ENCODE peak calls at places on chromosomes 6 and 20, in seven cellular contexts. K, X, P, E, T, I and C are unnamed samples.

GRCh38 chr6:108453601-108454157 is 107.0 kb upstream of the FOXO3 start:
- DNase-seq in K (no peak), X (no peak), P (no peak), E (no peak), T (no peak), I (no peak), C (no peak)

GRCh38 chr6:38146021-38146657 is 326.6 kb downstream of the ZFAND3 start:
- DNase-seq in K (no peak), X (no peak), P (no peak), E (no peak), T (peak; percentile 38), I (no peak), C (no peak)

GRCh38 chr6:150310539-150310938 is 58.3 kb upstream of the IYD start:
- DNase-seq in K (no peak), X (no peak), P (no peak), E (no peak), T (no peak), I (no peak), C (no peak)

GRCh38 chr20:43309266-43309665 is 119.6 kb upstream of the PTPRT start:
- DNase-seq in K (no peak), X (no peak), P (no peak), E (no peak), T (no peak), I (no peak), C (no peak)

GRCh38 chr6:35096129-35096852 is 44.8 kb downstream of the TCP11 start:
- DNase-seq in K (no peak), X (no peak), P (peak; percentile 13), E (no peak), T (peak; percentile 82), I (peak; percentile 33), C (peak; percentile 98)

GRCh38 chr20:57524511-57525176 is at the start of gene CTCFL:
- DNase-seq in K (no peak), X (peak; percentile 49), P (no peak), E (no peak), T (no peak), I (no peak), C (no peak)

GRCh38 chr6:79257381-79258205 is 23.1 kb upstream of the HMGN3 start:
- DNase-seq in K (no peak), X (no peak), P (peak; percentile 36), E (no peak), T (no peak), I (no peak), C (no peak)

GRCh38 chr6:31270788-31271640 is 878 bp downstream of the HLA-C start:
- DNase-seq in K (peak; percentile 57), X (peak; percentile 44), P (no peak), E (no peak), T (no peak), I (no peak), C (no peak)

GRCh38 chr6:42269553-42269952 is 51.9 kb upstream of the MRPS10 start:
- DNase-seq in K (no peak), X (no peak), P (no peak), E (no peak), T (no peak), I (no peak), C (no peak)

GRCh38 chr6:4401408-4402367 is 266.3 kb upstream of the ECI2 start:
- DNase-seq in K (no peak), X (no peak), P (no peak), E (no peak), T (no peak), I (peak; percentile 56), C (no peak)

GRCh38 chr20:62704341-62704948 is 4.2 kb upstream of the NTSR1 start:
- DNase-seq in K (no peak), X (peak; percentile 63), P (peak; percentile 4), E (peak; percentile 80), T (peak; percentile 91), I (peak; percentile 55), C (peak; percentile 88)

GRCh38 chr20:16926626-16927025 is 178.5 kb downstream of the OTOR start:
- DNase-seq in K (no peak), X (no peak), P (no peak), E (no peak), T (no peak), I (no peak), C (no peak)

GRCh38 chr6:90610671-90611542 is 24.0 kb upstream of the MAP3K7 start:
- DNase-seq in K (peak; percentile 46), X (peak; percentile 63), P (peak; percentile 10), E (no peak), T (peak; percentile 20), I (no peak), C (peak; percentile 45)

GRCh38 chr20:38217791-38218565 is 42.6 kb downstream of the KIAA1755 start:
- DNase-seq in K (no peak), X (peak; percentile 71), P (peak; percentile 81), E (peak; percentile 44), T (peak; percentile 96), I (no peak), C (no peak)

GRCh38 chr20:52190437-52191131 is 995 bp downstream of the ZFP64 start:
- DNase-seq in K (peak; percentile 44), X (peak; percentile 57), P (peak; percentile 16), E (no peak), T (peak; percentile 58), I (no peak), C (peak; percentile 52)

GRCh38 chr20:63580796-63581461 is 6.9 kb upstream of the HELZ2 start:
- DNase-seq in K (peak; percentile 69), X (peak; percentile 66), P (no peak), E (no peak), T (peak; percentile 44), I (peak; percentile 14), C (no peak)

GRCh38 chr6:125014157-125014957 is 52.1 kb downstream of the RNF217 start:
- DNase-seq in K (no peak), X (no peak), P (no peak), E (no peak), T (peak; percentile 31), I (no peak), C (no peak)

GRCh38 chr6:159119835-159120234 is 49.4 kb upstream of the FNDC1 start:
- DNase-seq in K (no peak), X (no peak), P (no peak), E (no peak), T (no peak), I (no peak), C (no peak)

GRCh38 chr20:40748182-40748581 is 59.1 kb upstream of the MAFB start:
- DNase-seq in K (no peak), X (no peak), P (no peak), E (no peak), T (no peak), I (no peak), C (no peak)

GRCh38 chr6:74749211-74750142 is 456.4 kb downstream of the COL12A1 start:
- DNase-seq in K (no peak), X (no peak), P (no peak), E (no peak), T (no peak), I (no peak), C (no peak)

GRCh38 chr6:114342826-114343781 is at the start of gene HS3ST5:
- DNase-seq in K (no peak), X (peak; percentile 77), P (peak; percentile 59), E (no peak), T (peak; percentile 34), I (no peak), C (peak; percentile 88)

GRCh38 chr6:75201901-75202672 is 3.8 kb downstream of the COL12A1 start:
- DNase-seq in K (peak; percentile 15), X (no peak), P (no peak), E (no peak), T (no peak), I (no peak), C (no peak)

GRCh38 chr6:136784910-136785746 is 7.1 kb downstream of the MAP3K5 start:
- DNase-seq in K (peak; percentile 66), X (no peak), P (no peak), E (no peak), T (no peak), I (no peak), C (no peak)

GRCh38 chr20:47883186-47883585 is 97.9 kb upstream of the SULF2 start:
- DNase-seq in K (no peak), X (no peak), P (no peak), E (no peak), T (no peak), I (no peak), C (no peak)

GRCh38 chr6:6678185-6678671 is 89.7 kb downstream of the LY86 start:
- DNase-seq in K (no peak), X (no peak), P (no peak), E (no peak), T (peak; percentile 43), I (no peak), C (no peak)

GRCh38 chr6:82525775-82526515 is 162.3 kb downstream of the TPBG start:
- DNase-seq in K (no peak), X (no peak), P (no peak), E (no peak), T (no peak), I (no peak), C (no peak)

GRCh38 chr6:18323935-18324707 is 59.8 kb upstream of the DEK start:
- DNase-seq in K (no peak), X (peak; percentile 74), P (no peak), E (no peak), T (peak; percentile 54), I (no peak), C (peak; percentile 45)

GRCh38 chr6:87070750-87071149 is 24.2 kb downstream of the CGA start:
- DNase-seq in K (no peak), X (no peak), P (no peak), E (no peak), T (no peak), I (no peak), C (no peak)

GRCh38 chr6:152858151-152858550 is 107.6 kb downstream of the VIP start:
- DNase-seq in K (no peak), X (no peak), P (no peak), E (no peak), T (no peak), I (no peak), C (no peak)

GRCh38 chr6:28525496-28526039 is at the start of gene GPX5:
- DNase-seq in K (peak; percentile 11), X (no peak), P (no peak), E (no peak), T (no peak), I (no peak), C (no peak)

GRCh38 chr6:159790149-159790946 is at the start of gene MRPL18:
- DNase-seq in K (peak; percentile 90), X (peak; percentile 94), P (peak; percentile 82), E (peak; percentile 61), T (peak; percentile 97), I (peak; percentile 94), C (peak; percentile 94)

GRCh38 chr20:58224097-58224496 is 4.4 kb downstream of the ANKRD60 start:
- DNase-seq in K (peak; percentile 63), X (no peak), P (no peak), E (no peak), T (no peak), I (no peak), C (no peak)

GRCh38 chr6:112335736-112336135 is 11.4 kb upstream of the RFPL4B start:
- DNase-seq in K (no peak), X (no peak), P (no peak), E (no peak), T (no peak), I (no peak), C (no peak)